ENCODE peak calls at places on chromosomes 13 and 19, in seven cellular contexts. F, B, Y, K, N, T and U are unnamed samples.

GRCh38 chr13:37929308-37929707 is 59.7 kb upstream of the TRPC4 start:
- DNase-seq in F (no peak), B (no peak), Y (no peak), K (no peak), N (no peak), T (no peak), U (no peak)

GRCh38 chr19:32890841-32891240 is 21.3 kb upstream of the SLC7A9 start:
- DNase-seq in F (no peak), B (no peak), Y (no peak), K (no peak), N (no peak), T (no peak), U (no peak)

GRCh38 chr13:32309812-32310706 is 5.1 kb downstream of the ZAR1L start:
- DNase-seq in F (peak; percentile 71), B (peak; percentile 61), Y (peak; percentile 57), K (no peak), N (no peak), T (no peak), U (peak; percentile 70)

GRCh38 chr13:74669149-74669548 is 534.9 kb upstream of the KLF12 start:
- DNase-seq in F (no peak), B (no peak), Y (no peak), K (no peak), N (no peak), T (no peak), U (no peak)

GRCh38 chr19:9839415-9839814 is 4.3 kb downstream of the PIN1 start:
- DNase-seq in F (no peak), B (no peak), Y (no peak), K (no peak), N (no peak), T (no peak), U (no peak)

GRCh38 chr19:50507376-50507775 is 3.6 kb downstream of the JOSD2 start:
- DNase-seq in F (no peak), B (no peak), Y (no peak), K (no peak), N (no peak), T (no peak), U (no peak)

GRCh38 chr13:74555291-74556001 is 421.2 kb upstream of the KLF12 start:
- DNase-seq in F (no peak), B (no peak), Y (peak; percentile 3), K (no peak), N (no peak), T (no peak), U (no peak)

GRCh38 chr19:35427187-35427586 is 20.9 kb upstream of the FFAR2 start:
- DNase-seq in F (no peak), B (no peak), Y (no peak), K (no peak), N (no peak), T (no peak), U (no peak)

GRCh38 chr19:29533578-29534544 is 8.1 kb downstream of the VSTM2B start:
- DNase-seq in F (no peak), B (no peak), Y (no peak), K (no peak), N (no peak), T (no peak), U (no peak)

GRCh38 chr13:101570410-101570809 is 117.9 kb downstream of the ITGBL1 start:
- DNase-seq in F (no peak), B (peak; percentile 13), Y (no peak), K (no peak), N (no peak), T (no peak), U (peak; percentile 84)

GRCh38 chr19:43777163-43777700 is 3.5 kb downstream of the KCNN4 start:
- DNase-seq in F (peak; percentile 74), B (peak; percentile 67), Y (peak; percentile 23), K (no peak), N (no peak), T (no peak), U (peak; percentile 78)

GRCh38 chr19:18433039-18433691 is 4.8 kb downstream of the ISYNA1 start:
- DNase-seq in F (peak; percentile 86), B (no peak), Y (no peak), K (no peak), N (no peak), T (no peak), U (no peak)

GRCh38 chr13:113761136-113761535 is 2.1 kb downstream of the TMEM255B start:
- DNase-seq in F (no peak), B (no peak), Y (no peak), K (no peak), N (no peak), T (no peak), U (no peak)

GRCh38 chr19:16542894-16543498 is 759 bp upstream of the CHERP start:
- DNase-seq in F (peak; percentile 23), B (peak; percentile 11), Y (no peak), K (no peak), N (no peak), T (no peak), U (no peak)

GRCh38 chr13:81058916-81059290 is 718.0 kb upstream of the SPRY2 start:
- DNase-seq in F (no peak), B (no peak), Y (no peak), K (no peak), N (no peak), T (no peak), U (no peak)

GRCh38 chr13:99265823-99266426 is 7.7 kb upstream of the GPR18 start:
- DNase-seq in F (peak; percentile 72), B (peak; percentile 57), Y (peak; percentile 66), K (peak; percentile 32), N (no peak), T (no peak), U (peak; percentile 56)

GRCh38 chr13:100694722-100695644 is 20.4 kb upstream of the TMTC4 start:
- DNase-seq in F (no peak), B (peak; percentile 68), Y (peak; percentile 65), K (no peak), N (no peak), T (peak; percentile 9), U (peak; percentile 85)

GRCh38 chr19:33134571-33135041 is 2.7 kb downstream of the WDR88 start:
- DNase-seq in F (no peak), B (no peak), Y (no peak), K (no peak), N (no peak), T (no peak), U (no peak)

GRCh38 chr13:94550030-94550738 is 45.8 kb downstream of the TGDS start:
- DNase-seq in F (no peak), B (peak; percentile 57), Y (peak; percentile 63), K (no peak), N (no peak), T (no peak), U (peak; percentile 44)